ENCODE peak calls at places on chromosome 1, in ten cellular contexts. One of them, this sample, is unnamed.

GRCh38 chr1:23395849-23396248 is 26.2 kb upstream of the ZNF436 start:
- DNase-seq in lower lobe of right lung: no peak
- DNase-seq in pancreas: no peak
- DNase-seq in left ventricle myocardium inferior: no peak
- DNase-seq in adrenal gland: no peak
- DNase-seq in OCI-LY7: no peak
- DNase-seq in HCT116: no peak
- DNase-seq in cardiac muscle cell: no peak
- DNase-seq in dorsolateral prefrontal cortex: no peak
- DNase-seq in A549: no peak
- DNase-seq in this sample: no peak

GRCh38 chr1:109884242-109884891 is 26.3 kb upstream of the CSF1 start:
- DNase-seq in left ventricle myocardium inferior: no peak
- DNase-seq in pancreas: no peak
- DNase-seq in dorsolateral prefrontal cortex: no peak
- DNase-seq in OCI-LY7: no peak
- DNase-seq in adrenal gland: peak
- DNase-seq in HCT116: no peak
- DNase-seq in A549: no peak
- DNase-seq in lower lobe of right lung: no peak
- DNase-seq in cardiac muscle cell: no peak
- DNase-seq in this sample: no peak

GRCh38 chr1:9655127-9655723 is 3.7 kb downstream of the PIK3CD start:
- DNase-seq in dorsolateral prefrontal cortex: no peak
- DNase-seq in left ventricle myocardium inferior: no peak
- DNase-seq in cardiac muscle cell: no peak
- DNase-seq in HCT116: no peak
- DNase-seq in adrenal gland: no peak
- DNase-seq in OCI-LY7: peak
- DNase-seq in pancreas: no peak
- DNase-seq in lower lobe of right lung: no peak
- DNase-seq in A549: no peak
- DNase-seq in this sample: no peak

GRCh38 chr1:47405697-47406096 is 10.4 kb upstream of the FOXE3 start:
- DNase-seq in lower lobe of right lung: no peak
- DNase-seq in cardiac muscle cell: peak
- DNase-seq in pancreas: no peak
- DNase-seq in HCT116: no peak
- DNase-seq in OCI-LY7: peak
- DNase-seq in adrenal gland: no peak
- DNase-seq in dorsolateral prefrontal cortex: no peak
- DNase-seq in A549: no peak
- DNase-seq in left ventricle myocardium inferior: no peak
- DNase-seq in this sample: no peak

GRCh38 chr1:53155945-53156344 is 13.5 kb upstream of the SLC1A7 start:
- DNase-seq in A549: no peak
- DNase-seq in HCT116: no peak
- DNase-seq in dorsolateral prefrontal cortex: no peak
- DNase-seq in adrenal gland: no peak
- DNase-seq in cardiac muscle cell: no peak
- DNase-seq in pancreas: no peak
- DNase-seq in OCI-LY7: no peak
- DNase-seq in left ventricle myocardium inferior: no peak
- DNase-seq in lower lobe of right lung: no peak
- DNase-seq in this sample: no peak

GRCh38 chr1:186055846-186056245 is 319.2 kb downstream of the TPR start:
- DNase-seq in dorsolateral prefrontal cortex: no peak
- DNase-seq in OCI-LY7: no peak
- DNase-seq in cardiac muscle cell: no peak
- DNase-seq in HCT116: no peak
- DNase-seq in left ventricle myocardium inferior: no peak
- DNase-seq in adrenal gland: no peak
- DNase-seq in pancreas: no peak
- DNase-seq in lower lobe of right lung: no peak
- DNase-seq in A549: no peak
- DNase-seq in this sample: no peak

GRCh38 chr1:109275706-109276345 is 7.1 kb downstream of the PSRC1 start:
- DNase-seq in OCI-LY7: no peak
- DNase-seq in dorsolateral prefrontal cortex: no peak
- DNase-seq in adrenal gland: no peak
- DNase-seq in pancreas: no peak
- DNase-seq in HCT116: no peak
- DNase-seq in cardiac muscle cell: no peak
- DNase-seq in left ventricle myocardium inferior: peak
- DNase-seq in lower lobe of right lung: peak
- DNase-seq in A549: no peak
- DNase-seq in this sample: no peak

GRCh38 chr1:168157638-168158037 is 20.9 kb upstream of the GPR161 start:
- DNase-seq in HCT116: no peak
- DNase-seq in A549: no peak
- DNase-seq in adrenal gland: no peak
- DNase-seq in left ventricle myocardium inferior: no peak
- DNase-seq in pancreas: no peak
- DNase-seq in OCI-LY7: no peak
- DNase-seq in lower lobe of right lung: no peak
- DNase-seq in cardiac muscle cell: no peak
- DNase-seq in dorsolateral prefrontal cortex: no peak
- DNase-seq in this sample: no peak

GRCh38 chr1:184034761-184035379 is 2.7 kb downstream of the COLGALT2 start:
- DNase-seq in pancreas: no peak
- DNase-seq in OCI-LY7: no peak
- DNase-seq in cardiac muscle cell: no peak
- DNase-seq in A549: no peak
- DNase-seq in adrenal gland: no peak
- DNase-seq in dorsolateral prefrontal cortex: no peak
- DNase-seq in HCT116: no peak
- DNase-seq in left ventricle myocardium inferior: no peak
- DNase-seq in lower lobe of right lung: no peak
- DNase-seq in this sample: no peak

GRCh38 chr1:184039126-184039525 is 1.6 kb upstream of the COLGALT2 start:
- DNase-seq in dorsolateral prefrontal cortex: no peak
- DNase-seq in adrenal gland: no peak
- DNase-seq in left ventricle myocardium inferior: no peak
- DNase-seq in pancreas: no peak
- DNase-seq in HCT116: no peak
- DNase-seq in A549: no peak
- DNase-seq in lower lobe of right lung: no peak
- DNase-seq in cardiac muscle cell: no peak
- DNase-seq in OCI-LY7: no peak
- DNase-seq in this sample: no peak

GRCh38 chr1:184037849-184038591 is 492 bp upstream of the COLGALT2 start:
- DNase-seq in HCT116: no peak
- DNase-seq in OCI-LY7: no peak
- DNase-seq in left ventricle myocardium inferior: no peak
- DNase-seq in cardiac muscle cell: no peak
- DNase-seq in adrenal gland: no peak
- DNase-seq in lower lobe of right lung: no peak
- DNase-seq in A549: no peak
- DNase-seq in dorsolateral prefrontal cortex: no peak
- DNase-seq in pancreas: no peak
- DNase-seq in this sample: no peak

GRCh38 chr1:184035719-184036516 is 1.6 kb downstream of the COLGALT2 start:
- DNase-seq in cardiac muscle cell: no peak
- DNase-seq in dorsolateral prefrontal cortex: peak
- DNase-seq in lower lobe of right lung: no peak
- DNase-seq in pancreas: no peak
- DNase-seq in HCT116: no peak
- DNase-seq in A549: no peak
- DNase-seq in left ventricle myocardium inferior: no peak
- DNase-seq in adrenal gland: no peak
- DNase-seq in OCI-LY7: no peak
- DNase-seq in this sample: no peak

DNA sequence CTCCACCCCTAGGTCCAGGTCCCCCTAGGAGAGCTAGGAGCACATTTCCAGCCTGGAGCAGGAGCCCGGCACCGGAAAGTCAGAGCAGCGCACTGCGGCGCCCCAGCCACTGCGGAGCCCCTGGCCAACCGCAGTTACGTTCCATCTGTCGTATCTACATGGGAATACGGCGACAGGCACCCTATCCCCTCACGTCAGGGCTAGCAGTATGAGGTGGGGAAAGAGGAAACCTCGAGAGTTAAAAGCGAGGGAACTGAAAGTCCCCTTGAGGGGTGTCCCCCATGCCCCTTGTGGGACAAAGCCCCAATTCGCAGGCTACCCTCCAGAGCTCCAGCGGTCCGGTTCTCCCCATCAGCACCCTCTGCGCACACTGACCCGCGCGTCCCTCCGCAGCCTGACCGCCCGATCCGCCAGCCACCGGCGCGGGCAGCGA is 995 bp downstream of the COLGALT2 start:
- DNase-seq in adrenal gland: peak
- DNase-seq in cardiac muscle cell: peak
- DNase-seq in dorsolateral prefrontal cortex: no peak
- DNase-seq in pancreas: peak
- DNase-seq in HCT116: no peak
- DNase-seq in OCI-LY7: no peak
- DNase-seq in left ventricle myocardium inferior: peak
- DNase-seq in lower lobe of right lung: peak
- DNase-seq in A549: no peak
- DNase-seq in this sample: no peak
- H3K27ac ChIP-seq in adrenal gland: peak
- H3K27ac ChIP-seq in cardiac muscle cell: peak
- H3K27ac ChIP-seq in dorsolateral prefrontal cortex: peak
- H3K27ac ChIP-seq in pancreas: no peak
- H3K27ac ChIP-seq in HCT116: no peak
- H3K27ac ChIP-seq in OCI-LY7: no peak
- H3K27ac ChIP-seq in left ventricle myocardium inferior: peak
- H3K27ac ChIP-seq in lower lobe of right lung: peak
- H3K27ac ChIP-seq in A549: peak
- H3K27ac ChIP-seq in this sample: no peak

DNA sequence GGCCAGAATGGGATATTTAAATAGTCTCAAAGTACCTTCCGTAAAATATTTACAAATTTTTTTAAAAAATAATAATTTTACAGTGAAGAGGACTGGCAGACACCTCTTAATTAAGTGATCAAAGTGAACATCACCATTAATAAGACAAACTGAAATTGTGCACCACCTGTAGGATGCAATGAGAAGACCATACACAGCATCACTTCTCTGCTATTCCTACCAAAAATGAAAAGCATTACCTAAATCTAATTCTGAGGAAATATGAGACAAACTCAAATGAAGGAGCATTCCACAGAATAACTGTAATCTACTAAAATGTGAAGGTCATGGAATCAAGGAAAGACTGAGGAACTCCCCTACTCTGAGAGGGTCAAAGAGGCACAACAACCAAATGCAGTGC is 68.2 kb upstream of the PRDX6 start:
- DNase-seq in pancreas: no peak
- DNase-seq in dorsolateral prefrontal cortex: no peak
- DNase-seq in left ventricle myocardium inferior: no peak
- DNase-seq in A549: no peak
- DNase-seq in HCT116: no peak
- DNase-seq in lower lobe of right lung: no peak
- DNase-seq in OCI-LY7: peak
- DNase-seq in adrenal gland: no peak
- DNase-seq in cardiac muscle cell: no peak
- DNase-seq in this sample: no peak
- TF ChIP-seq CTCF in pancreas: no peak
- TF ChIP-seq CTCF in dorsolateral prefrontal cortex: no peak
- TF ChIP-seq CTCF in left ventricle myocardium inferior: no peak
- TF ChIP-seq CTCF in A549: no peak
- TF ChIP-seq CTCF in HCT116: no peak
- TF ChIP-seq CTCF in lower lobe of right lung: no peak
- TF ChIP-seq CTCF in OCI-LY7: peak
- TF ChIP-seq CTCF in adrenal gland: no peak
- TF ChIP-seq CTCF in cardiac muscle cell: no peak
- TF ChIP-seq CTCF in this sample: no peak

DNA sequence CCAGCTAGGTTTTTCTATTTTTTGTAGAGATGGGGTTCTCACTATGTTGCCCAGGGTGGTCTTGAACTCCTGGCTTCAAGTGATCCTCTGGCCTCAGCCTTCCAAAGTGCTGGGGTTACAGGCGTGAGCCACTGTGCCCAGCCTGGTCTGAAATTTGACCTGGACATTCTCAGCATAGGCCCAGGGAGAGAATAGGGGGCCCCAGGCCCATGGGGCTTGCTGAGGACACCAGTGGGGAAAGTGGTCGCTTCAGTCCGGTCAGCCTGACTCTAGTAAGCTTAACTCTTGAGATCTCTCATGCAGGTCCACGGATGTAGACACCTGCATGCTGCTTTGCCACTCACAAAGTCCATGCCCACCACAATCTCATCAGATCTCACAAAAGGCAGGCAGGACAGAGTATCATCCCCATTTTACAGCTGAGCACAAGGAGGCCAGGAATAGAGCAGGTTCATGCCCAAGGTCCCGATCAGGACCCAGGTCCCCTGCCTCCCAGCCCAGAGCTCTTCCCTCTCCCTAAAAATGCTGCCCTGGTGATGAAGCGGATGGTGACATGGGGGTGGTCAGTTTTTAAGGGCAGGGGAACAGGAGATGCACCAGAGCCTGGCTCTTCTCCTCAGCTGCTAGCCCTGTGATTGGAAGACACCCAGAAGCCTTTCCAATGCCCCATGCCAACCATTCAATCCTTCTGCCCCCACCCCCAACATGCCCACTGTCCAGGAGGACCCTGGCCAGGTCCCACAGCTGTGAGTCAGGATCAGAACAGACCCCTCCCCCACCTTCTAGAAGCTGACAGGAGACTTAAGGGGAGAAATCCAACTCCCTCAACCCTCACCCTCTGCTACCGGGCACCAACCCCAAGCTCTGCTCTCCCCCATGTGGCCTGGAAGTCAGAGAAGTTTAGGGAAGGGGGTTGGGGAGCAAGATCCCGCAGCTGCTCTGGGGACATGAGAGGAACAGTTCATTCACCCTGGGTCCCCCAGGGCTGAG is 1.8 kb downstream of the FHL3 start:
- DNase-seq in dorsolateral prefrontal cortex: no peak
- DNase-seq in A549: no peak
- DNase-seq in left ventricle myocardium inferior: no peak
- DNase-seq in HCT116: no peak
- DNase-seq in pancreas: no peak
- DNase-seq in adrenal gland: no peak
- DNase-seq in lower lobe of right lung: no peak
- DNase-seq in cardiac muscle cell: peak
- DNase-seq in OCI-LY7: no peak
- DNase-seq in this sample: no peak
- H3K27ac ChIP-seq in dorsolateral prefrontal cortex: no peak
- H3K27ac ChIP-seq in A549: peak
- H3K27ac ChIP-seq in left ventricle myocardium inferior: peak
- H3K27ac ChIP-seq in HCT116: peak
- H3K27ac ChIP-seq in pancreas: no peak
- H3K27ac ChIP-seq in adrenal gland: no peak
- H3K27ac ChIP-seq in lower lobe of right lung: peak
- H3K27ac ChIP-seq in cardiac muscle cell: peak
- H3K27ac ChIP-seq in OCI-LY7: no peak
- H3K27ac ChIP-seq in this sample: peak

GRCh38 chr1:248047008-248047407 is 372 bp downstream of the OR2L3 start:
- DNase-seq in A549: no peak
- DNase-seq in left ventricle myocardium inferior: no peak
- DNase-seq in pancreas: no peak
- DNase-seq in cardiac muscle cell: no peak
- DNase-seq in adrenal gland: no peak
- DNase-seq in dorsolateral prefrontal cortex: no peak
- DNase-seq in HCT116: no peak
- DNase-seq in lower lobe of right lung: no peak
- DNase-seq in OCI-LY7: no peak
- DNase-seq in this sample: no peak

GRCh38 chr1:248045209-248045608 is 1.4 kb upstream of the OR2L3 start:
- DNase-seq in pancreas: no peak
- DNase-seq in left ventricle myocardium inferior: no peak
- DNase-seq in cardiac muscle cell: no peak
- DNase-seq in adrenal gland: no peak
- DNase-seq in dorsolateral prefrontal cortex: no peak
- DNase-seq in A549: no peak
- DNase-seq in HCT116: no peak
- DNase-seq in OCI-LY7: no peak
- DNase-seq in lower lobe of right lung: no peak
- DNase-seq in this sample: no peak

GRCh38 chr1:248046536-248046935 is at the start of gene OR2L3:
- DNase-seq in dorsolateral prefrontal cortex: no peak
- DNase-seq in OCI-LY7: no peak
- DNase-seq in HCT116: no peak
- DNase-seq in cardiac muscle cell: no peak
- DNase-seq in adrenal gland: no peak
- DNase-seq in left ventricle myocardium inferior: no peak
- DNase-seq in pancreas: no peak
- DNase-seq in A549: no peak
- DNase-seq in lower lobe of right lung: no peak
- DNase-seq in this sample: no peak
- TF ChIP-seq CTCF in dorsolateral prefrontal cortex: no peak
- TF ChIP-seq CTCF in OCI-LY7: no peak
- TF ChIP-seq CTCF in HCT116: no peak
- TF ChIP-seq CTCF in cardiac muscle cell: no peak
- TF ChIP-seq CTCF in adrenal gland: no peak
- TF ChIP-seq CTCF in left ventricle myocardium inferior: no peak
- TF ChIP-seq CTCF in pancreas: no peak
- TF ChIP-seq CTCF in A549: no peak
- TF ChIP-seq CTCF in lower lobe of right lung: no peak
- TF ChIP-seq CTCF in this sample: no peak